ENCODE peak calls at places on chromosomes 13 and 19, in ten cellular contexts. D is heart right ventricle, R is head of caudate nucleus, U is Caco-2, M is A549, H is EL, J is HTR-8/SVneo, X is fibroblast of pulmonary artery, L is RPMI7951, Y is DND-41. K is an unnamed sample.

GRCh38 chr19:2668188-2668763 is 34.2 kb downstream of the GNG7 start:
- DNase-seq in D (no peak), X (no peak), U (no peak), R (no peak), Y (no peak), L (no peak), J (no peak), H (no peak), M (no peak), K (no peak)

GRCh38 chr19:43809762-43810696 is 7.8 kb upstream of the LYPD5 start:
- DNase-seq in R (peak; percentile 38), Y (no peak), D (no peak), M (peak; percentile 82), H (peak; percentile 59), X (peak; percentile 79), U (no peak), L (peak; percentile 75), J (peak; percentile 55), K (peak; percentile 37)

GRCh38 chr19:35104361-35104760 is 11.3 kb upstream of the FXYD3 start:
- DNase-seq in L (no peak), R (no peak), Y (no peak), U (no peak), M (no peak), H (no peak), X (no peak), J (no peak), D (no peak), K (no peak)

GRCh38 chr19:48372904-48373303 is 8.7 kb downstream of the SYNGR4 start:
- DNase-seq in M (peak; percentile 68), J (no peak), D (no peak), X (no peak), R (peak; percentile 75), Y (no peak), U (no peak), H (no peak), L (no peak), K (peak; percentile 57)

GRCh38 chr13:30191491-30192100 is 115.8 kb downstream of the KATNAL1 start:
- DNase-seq in D (no peak), U (no peak), Y (no peak), J (peak; percentile 10), M (no peak), X (no peak), L (peak; percentile 67), H (peak; percentile 56), R (no peak), K (no peak)

GRCh38 chr13:71148391-71148790 is 718.6 kb downstream of the DACH1 start:
- DNase-seq in H (no peak), J (no peak), Y (no peak), R (no peak), U (no peak), X (no peak), M (no peak), D (no peak), L (no peak), K (no peak)

GRCh38 chr19:31386806-31387205 is 37.6 kb upstream of the TSHZ3 start:
- DNase-seq in X (no peak), H (no peak), Y (no peak), R (no peak), M (no peak), J (no peak), U (no peak), D (no peak), L (no peak), K (peak; percentile 10)

GRCh38 chr19:21900401-21900800 is 64.4 kb upstream of the ZNF43 start:
- DNase-seq in X (no peak), Y (no peak), H (no peak), M (no peak), J (no peak), D (no peak), U (no peak), L (no peak), R (peak; percentile 1), K (no peak)

GRCh38 chr19:46000497-46001246 is 5.4 kb downstream of the CCDC61 start:
- DNase-seq in L (no peak), Y (peak; percentile 14), H (no peak), D (peak; percentile 44), R (peak; percentile 82), U (no peak), M (no peak), X (no peak), J (no peak), K (peak; percentile 96)

GRCh38 chr13:64993514-64994164 is 2236.5 kb downstream of the PCDH9 start:
- DNase-seq in U (no peak), D (no peak), H (peak; percentile 25), M (no peak), J (no peak), X (no peak), L (peak; percentile 3), R (no peak), Y (no peak), K (no peak)

GRCh38 chr19:45863840-45864628 is at the start of gene FOXA3:
- DNase-seq in H (peak; percentile 49), Y (no peak), X (peak; percentile 25), M (peak; percentile 71), U (peak; percentile 72), R (peak; percentile 49), L (peak; percentile 40), J (no peak), D (peak; percentile 43), K (no peak)

GRCh38 chr13:43301341-43301969 is 278.1 kb downstream of the DNAJC15 start:
- DNase-seq in M (no peak), D (no peak), X (no peak), H (peak; percentile 75), U (no peak), R (no peak), L (no peak), J (no peak), Y (no peak), K (no peak)

GRCh38 chr13:52906122-52906903 is 57.9 kb upstream of the PCDH8 start:
- DNase-seq in U (no peak), J (no peak), X (no peak), Y (no peak), D (no peak), H (no peak), M (no peak), L (no peak), R (no peak), K (no peak)

GRCh38 chr19:48290341-48290922 is 20.6 kb downstream of the ZNF114 start:
- DNase-seq in L (peak; percentile 33), J (peak; percentile 79), D (no peak), U (no peak), H (peak; percentile 81), M (peak; percentile 35), X (peak; percentile 29), R (peak; percentile 12), Y (no peak), K (no peak)

GRCh38 chr19:33891773-33892172 is 95.1 kb downstream of the KCTD15 start:
- DNase-seq in D (no peak), X (no peak), M (no peak), Y (no peak), H (no peak), L (no peak), U (no peak), R (no peak), J (no peak), K (no peak)

GRCh38 chr13:110133425-110134235 is 173.3 kb downstream of the COL4A1 start:
- DNase-seq in X (no peak), Y (no peak), U (no peak), D (no peak), R (no peak), J (no peak), H (no peak), L (no peak), M (no peak), K (no peak)

GRCh38 chr13:40191186-40191980 is 475.1 kb downstream of the FOXO1 start:
- DNase-seq in D (no peak), J (no peak), H (no peak), U (no peak), R (peak; percentile 57), M (no peak), L (no peak), X (peak; percentile 60), Y (no peak), K (no peak)

GRCh38 chr13:50421457-50422130 is 406.4 kb downstream of the KCNRG start:
- DNase-seq in M (no peak), L (peak; percentile 48), Y (no peak), U (no peak), H (peak; percentile 38), X (no peak), R (no peak), D (no peak), J (no peak), K (no peak)

GRCh38 chr19:57708641-57709354 is at the start of gene ZNF154:
- DNase-seq in M (no peak), L (no peak), Y (peak; percentile 44), X (peak; percentile 84), H (no peak), J (peak; percentile 56), U (no peak), D (peak; percentile 27), R (peak; percentile 78), K (peak; percentile 89)

GRCh38 chr13:43732726-43733125 is 54.0 kb downstream of the ENOX1 start:
- DNase-seq in D (no peak), U (no peak), Y (no peak), H (no peak), L (no peak), R (no peak), J (no peak), X (no peak), M (no peak), K (no peak)

K was measured in cerebellum.